ENCODE peak calls at places on chromosome 19, in seven cellular contexts. One of them, this sample, is unnamed.

GRCh38 chr19:8208710-8209110 is 460 bp upstream of the CERS4 start:
- DNase-seq in stimulated activated naive CD8-positive, alpha-beta T cell treated with anti-CD3 and anti-CD28 coated beads, Interleukin-15, amount 100 ng/mL, for 72 hours: no peak
- DNase-seq in left cardiac atrium: no peak
- DNase-seq in stimulated activated effector memory CD8-positive, alpha-beta T cell treated with anti-CD3 and anti-CD28 coated beads, Interleukin-12 subunit alpha, Interleukin-12 subunit beta, amount 100 ng/mL, for 72 hours: no peak
- DNase-seq in ovary: peak
- DNase-seq in activated naive CD4-positive, alpha-beta T cell: no peak
- DNase-seq in AG10803: no peak
- DNase-seq in this sample: peak

GRCh38 chr19:36266375-36266961 is 51.6 kb downstream of the ZNF146 start:
- DNase-seq in ovary: no peak
- DNase-seq in stimulated activated naive CD8-positive, alpha-beta T cell treated with anti-CD3 and anti-CD28 coated beads, Interleukin-15, amount 100 ng/mL, for 72 hours: no peak
- DNase-seq in AG10803: no peak
- DNase-seq in left cardiac atrium: peak
- DNase-seq in activated naive CD4-positive, alpha-beta T cell: no peak
- DNase-seq in stimulated activated effector memory CD8-positive, alpha-beta T cell treated with anti-CD3 and anti-CD28 coated beads, Interleukin-12 subunit alpha, Interleukin-12 subunit beta, amount 100 ng/mL, for 72 hours: no peak
- DNase-seq in this sample: no peak

GRCh38 chr19:39915848-39916215 is 18.6 kb downstream of the FCGBP start:
- DNase-seq in left cardiac atrium: no peak
- DNase-seq in stimulated activated effector memory CD8-positive, alpha-beta T cell treated with anti-CD3 and anti-CD28 coated beads, Interleukin-12 subunit alpha, Interleukin-12 subunit beta, amount 100 ng/mL, for 72 hours: no peak
- DNase-seq in ovary: no peak
- DNase-seq in stimulated activated naive CD8-positive, alpha-beta T cell treated with anti-CD3 and anti-CD28 coated beads, Interleukin-15, amount 100 ng/mL, for 72 hours: no peak
- DNase-seq in activated naive CD4-positive, alpha-beta T cell: no peak
- DNase-seq in AG10803: no peak
- DNase-seq in this sample: no peak

GRCh38 chr19:16330368-16330801 is 5.8 kb downstream of the KLF2 start:
- DNase-seq in stimulated activated effector memory CD8-positive, alpha-beta T cell treated with anti-CD3 and anti-CD28 coated beads, Interleukin-12 subunit alpha, Interleukin-12 subunit beta, amount 100 ng/mL, for 72 hours: peak
- DNase-seq in ovary: peak
- DNase-seq in activated naive CD4-positive, alpha-beta T cell: peak
- DNase-seq in left cardiac atrium: peak
- DNase-seq in stimulated activated naive CD8-positive, alpha-beta T cell treated with anti-CD3 and anti-CD28 coated beads, Interleukin-15, amount 100 ng/mL, for 72 hours: peak
- DNase-seq in AG10803: peak
- DNase-seq in this sample: peak

GRCh38 chr19:6699935-6700334 is 20.5 kb downstream of the C3 start:
- DNase-seq in left cardiac atrium: no peak
- DNase-seq in ovary: no peak
- DNase-seq in stimulated activated naive CD8-positive, alpha-beta T cell treated with anti-CD3 and anti-CD28 coated beads, Interleukin-15, amount 100 ng/mL, for 72 hours: no peak
- DNase-seq in activated naive CD4-positive, alpha-beta T cell: no peak
- DNase-seq in AG10803: no peak
- DNase-seq in stimulated activated effector memory CD8-positive, alpha-beta T cell treated with anti-CD3 and anti-CD28 coated beads, Interleukin-12 subunit alpha, Interleukin-12 subunit beta, amount 100 ng/mL, for 72 hours: no peak
- DNase-seq in this sample: no peak

GRCh38 chr19:34645551-34645950 is 31.4 kb downstream of the SCGB2B2 start:
- DNase-seq in stimulated activated naive CD8-positive, alpha-beta T cell treated with anti-CD3 and anti-CD28 coated beads, Interleukin-15, amount 100 ng/mL, for 72 hours: no peak
- DNase-seq in activated naive CD4-positive, alpha-beta T cell: no peak
- DNase-seq in left cardiac atrium: no peak
- DNase-seq in ovary: no peak
- DNase-seq in AG10803: no peak
- DNase-seq in stimulated activated effector memory CD8-positive, alpha-beta T cell treated with anti-CD3 and anti-CD28 coated beads, Interleukin-12 subunit alpha, Interleukin-12 subunit beta, amount 100 ng/mL, for 72 hours: no peak
- DNase-seq in this sample: no peak

GRCh38 chr19:46962030-46962570 is 57.5 kb upstream of the NPAS1 start:
- DNase-seq in AG10803: no peak
- DNase-seq in activated naive CD4-positive, alpha-beta T cell: no peak
- DNase-seq in stimulated activated naive CD8-positive, alpha-beta T cell treated with anti-CD3 and anti-CD28 coated beads, Interleukin-15, amount 100 ng/mL, for 72 hours: no peak
- DNase-seq in ovary: no peak
- DNase-seq in stimulated activated effector memory CD8-positive, alpha-beta T cell treated with anti-CD3 and anti-CD28 coated beads, Interleukin-12 subunit alpha, Interleukin-12 subunit beta, amount 100 ng/mL, for 72 hours: no peak
- DNase-seq in left cardiac atrium: no peak
- DNase-seq in this sample: no peak

GRCh38 chr19:31641591-31641990 is 292.4 kb upstream of the TSHZ3 start:
- DNase-seq in AG10803: no peak
- DNase-seq in ovary: no peak
- DNase-seq in left cardiac atrium: no peak
- DNase-seq in activated naive CD4-positive, alpha-beta T cell: no peak
- DNase-seq in stimulated activated effector memory CD8-positive, alpha-beta T cell treated with anti-CD3 and anti-CD28 coated beads, Interleukin-12 subunit alpha, Interleukin-12 subunit beta, amount 100 ng/mL, for 72 hours: no peak
- DNase-seq in stimulated activated naive CD8-positive, alpha-beta T cell treated with anti-CD3 and anti-CD28 coated beads, Interleukin-15, amount 100 ng/mL, for 72 hours: no peak
- DNase-seq in this sample: no peak

GRCh38 chr19:53311044-53311443 is 22.5 kb upstream of the ZNF845 start:
- DNase-seq in activated naive CD4-positive, alpha-beta T cell: no peak
- DNase-seq in stimulated activated effector memory CD8-positive, alpha-beta T cell treated with anti-CD3 and anti-CD28 coated beads, Interleukin-12 subunit alpha, Interleukin-12 subunit beta, amount 100 ng/mL, for 72 hours: no peak
- DNase-seq in left cardiac atrium: no peak
- DNase-seq in AG10803: no peak
- DNase-seq in stimulated activated naive CD8-positive, alpha-beta T cell treated with anti-CD3 and anti-CD28 coated beads, Interleukin-15, amount 100 ng/mL, for 72 hours: no peak
- DNase-seq in ovary: no peak
- DNase-seq in this sample: no peak

GRCh38 chr19:18278521-18279265 is 2.7 kb downstream of the JUND start:
- DNase-seq in ovary: peak
- DNase-seq in left cardiac atrium: no peak
- DNase-seq in stimulated activated effector memory CD8-positive, alpha-beta T cell treated with anti-CD3 and anti-CD28 coated beads, Interleukin-12 subunit alpha, Interleukin-12 subunit beta, amount 100 ng/mL, for 72 hours: no peak
- DNase-seq in stimulated activated naive CD8-positive, alpha-beta T cell treated with anti-CD3 and anti-CD28 coated beads, Interleukin-15, amount 100 ng/mL, for 72 hours: peak
- DNase-seq in activated naive CD4-positive, alpha-beta T cell: peak
- DNase-seq in AG10803: no peak
- DNase-seq in this sample: no peak

GRCh38 chr19:410243-410781 is 1.4 kb upstream of the C2CD4C start:
- DNase-seq in ovary: no peak
- DNase-seq in stimulated activated naive CD8-positive, alpha-beta T cell treated with anti-CD3 and anti-CD28 coated beads, Interleukin-15, amount 100 ng/mL, for 72 hours: no peak
- DNase-seq in stimulated activated effector memory CD8-positive, alpha-beta T cell treated with anti-CD3 and anti-CD28 coated beads, Interleukin-12 subunit alpha, Interleukin-12 subunit beta, amount 100 ng/mL, for 72 hours: no peak
- DNase-seq in activated naive CD4-positive, alpha-beta T cell: no peak
- DNase-seq in AG10803: no peak
- DNase-seq in left cardiac atrium: no peak
- DNase-seq in this sample: no peak

GRCh38 chr19:49136771-49137171 is 17.4 kb downstream of the PPFIA3 start:
- DNase-seq in left cardiac atrium: peak
- DNase-seq in stimulated activated naive CD8-positive, alpha-beta T cell treated with anti-CD3 and anti-CD28 coated beads, Interleukin-15, amount 100 ng/mL, for 72 hours: no peak
- DNase-seq in activated naive CD4-positive, alpha-beta T cell: no peak
- DNase-seq in ovary: no peak
- DNase-seq in AG10803: peak
- DNase-seq in stimulated activated effector memory CD8-positive, alpha-beta T cell treated with anti-CD3 and anti-CD28 coated beads, Interleukin-12 subunit alpha, Interleukin-12 subunit beta, amount 100 ng/mL, for 72 hours: no peak
- DNase-seq in this sample: no peak

GRCh38 chr19:15253513-15253912 is 21.3 kb upstream of the EPHX3 start:
- DNase-seq in stimulated activated naive CD8-positive, alpha-beta T cell treated with anti-CD3 and anti-CD28 coated beads, Interleukin-15, amount 100 ng/mL, for 72 hours: no peak
- DNase-seq in left cardiac atrium: peak
- DNase-seq in ovary: no peak
- DNase-seq in AG10803: no peak
- DNase-seq in activated naive CD4-positive, alpha-beta T cell: no peak
- DNase-seq in stimulated activated effector memory CD8-positive, alpha-beta T cell treated with anti-CD3 and anti-CD28 coated beads, Interleukin-12 subunit alpha, Interleukin-12 subunit beta, amount 100 ng/mL, for 72 hours: no peak
- DNase-seq in this sample: no peak

GRCh38 chr19:55257461-55258411 is 1.1 kb downstream of the PPP6R1 start:
- DNase-seq in ovary: no peak
- DNase-seq in left cardiac atrium: no peak
- DNase-seq in stimulated activated naive CD8-positive, alpha-beta T cell treated with anti-CD3 and anti-CD28 coated beads, Interleukin-15, amount 100 ng/mL, for 72 hours: peak
- DNase-seq in stimulated activated effector memory CD8-positive, alpha-beta T cell treated with anti-CD3 and anti-CD28 coated beads, Interleukin-12 subunit alpha, Interleukin-12 subunit beta, amount 100 ng/mL, for 72 hours: no peak
- DNase-seq in AG10803: peak
- DNase-seq in activated naive CD4-positive, alpha-beta T cell: no peak
- DNase-seq in this sample: no peak

GRCh38 chr19:29054886-29055675 is 157.9 kb downstream of the UQCRFS1 start:
- DNase-seq in stimulated activated naive CD8-positive, alpha-beta T cell treated with anti-CD3 and anti-CD28 coated beads, Interleukin-15, amount 100 ng/mL, for 72 hours: no peak
- DNase-seq in left cardiac atrium: no peak
- DNase-seq in ovary: no peak
- DNase-seq in stimulated activated effector memory CD8-positive, alpha-beta T cell treated with anti-CD3 and anti-CD28 coated beads, Interleukin-12 subunit alpha, Interleukin-12 subunit beta, amount 100 ng/mL, for 72 hours: no peak
- DNase-seq in activated naive CD4-positive, alpha-beta T cell: no peak
- DNase-seq in AG10803: no peak
- DNase-seq in this sample: no peak

GRCh38 chr19:24029941-24030636 is 56.9 kb upstream of the ZNF254 start:
- DNase-seq in activated naive CD4-positive, alpha-beta T cell: no peak
- DNase-seq in AG10803: no peak
- DNase-seq in stimulated activated naive CD8-positive, alpha-beta T cell treated with anti-CD3 and anti-CD28 coated beads, Interleukin-15, amount 100 ng/mL, for 72 hours: no peak
- DNase-seq in left cardiac atrium: no peak
- DNase-seq in ovary: no peak
- DNase-seq in stimulated activated effector memory CD8-positive, alpha-beta T cell treated with anti-CD3 and anti-CD28 coated beads, Interleukin-12 subunit alpha, Interleukin-12 subunit beta, amount 100 ng/mL, for 72 hours: no peak
- DNase-seq in this sample: no peak

GRCh38 chr19:55070755-55071502 is 4.7 kb upstream of the EPS8L1 start:
- DNase-seq in stimulated activated naive CD8-positive, alpha-beta T cell treated with anti-CD3 and anti-CD28 coated beads, Interleukin-15, amount 100 ng/mL, for 72 hours: no peak
- DNase-seq in ovary: no peak
- DNase-seq in AG10803: peak
- DNase-seq in activated naive CD4-positive, alpha-beta T cell: no peak
- DNase-seq in left cardiac atrium: peak
- DNase-seq in stimulated activated effector memory CD8-positive, alpha-beta T cell treated with anti-CD3 and anti-CD28 coated beads, Interleukin-12 subunit alpha, Interleukin-12 subunit beta, amount 100 ng/mL, for 72 hours: no peak
- DNase-seq in this sample: no peak

GRCh38 chr19:3722443-3723109 is 14.4 kb downstream of the TJP3 start:
- DNase-seq in AG10803: no peak
- DNase-seq in stimulated activated naive CD8-positive, alpha-beta T cell treated with anti-CD3 and anti-CD28 coated beads, Interleukin-15, amount 100 ng/mL, for 72 hours: no peak
- DNase-seq in stimulated activated effector memory CD8-positive, alpha-beta T cell treated with anti-CD3 and anti-CD28 coated beads, Interleukin-12 subunit alpha, Interleukin-12 subunit beta, amount 100 ng/mL, for 72 hours: no peak
- DNase-seq in activated naive CD4-positive, alpha-beta T cell: no peak
- DNase-seq in ovary: no peak
- DNase-seq in left cardiac atrium: no peak
- DNase-seq in this sample: no peak

GRCh38 chr19:14554382-14554812 is 17.5 kb downstream of the NDUFB7 start:
- DNase-seq in ovary: no peak
- DNase-seq in activated naive CD4-positive, alpha-beta T cell: no peak
- DNase-seq in stimulated activated naive CD8-positive, alpha-beta T cell treated with anti-CD3 and anti-CD28 coated beads, Interleukin-15, amount 100 ng/mL, for 72 hours: no peak
- DNase-seq in AG10803: no peak
- DNase-seq in left cardiac atrium: no peak
- DNase-seq in stimulated activated effector memory CD8-positive, alpha-beta T cell treated with anti-CD3 and anti-CD28 coated beads, Interleukin-12 subunit alpha, Interleukin-12 subunit beta, amount 100 ng/mL, for 72 hours: no peak
- DNase-seq in this sample: no peak

GRCh38 chr19:2988568-2988967 is 11.2 kb downstream of the TLE6 start:
- DNase-seq in left cardiac atrium: no peak
- DNase-seq in ovary: no peak
- DNase-seq in stimulated activated naive CD8-positive, alpha-beta T cell treated with anti-CD3 and anti-CD28 coated beads, Interleukin-15, amount 100 ng/mL, for 72 hours: no peak
- DNase-seq in activated naive CD4-positive, alpha-beta T cell: no peak
- DNase-seq in stimulated activated effector memory CD8-positive, alpha-beta T cell treated with anti-CD3 and anti-CD28 coated beads, Interleukin-12 subunit alpha, Interleukin-12 subunit beta, amount 100 ng/mL, for 72 hours: no peak
- DNase-seq in AG10803: no peak
- DNase-seq in this sample: no peak

GRCh38 chr19:41799444-41800000 is 3.1 kb downstream of the CEACAM3 start:
- DNase-seq in stimulated activated naive CD8-positive, alpha-beta T cell treated with anti-CD3 and anti-CD28 coated beads, Interleukin-15, amount 100 ng/mL, for 72 hours: no peak
- DNase-seq in activated naive CD4-positive, alpha-beta T cell: no peak
- DNase-seq in AG10803: no peak
- DNase-seq in stimulated activated effector memory CD8-positive, alpha-beta T cell treated with anti-CD3 and anti-CD28 coated beads, Interleukin-12 subunit alpha, Interleukin-12 subunit beta, amount 100 ng/mL, for 72 hours: no peak
- DNase-seq in ovary: no peak
- DNase-seq in left cardiac atrium: no peak
- DNase-seq in this sample: no peak